ENCODE peak calls at places on chromosome 22, in five cellular contexts. Q is lower leg skin, V is A549, N is right lobe of liver, E is uterus. H is an unnamed sample.

GRCh38 chr22:45884201-45885067 is 92.5 kb downstream of the WNT7B start:
- DNase-seq in E (no peak), Q (no peak), V (no peak), N (no peak), H (no peak)

GRCh38 chr22:37546436-37547248 is 13.6 kb upstream of the CDC42EP1 start:
- DNase-seq in N (peak), Q (peak), E (no peak), V (no peak), H (no peak)

GRCh38 chr22:45223304-45224117 is 17.2 kb downstream of the KIAA0930 start:
- DNase-seq in Q (no peak), V (no peak), N (no peak), E (no peak), H (peak)

GRCh38 chr22:37157516-37158289 is 8.0 kb upstream of the IL2RB start:
- DNase-seq in E (no peak), V (no peak), N (no peak), Q (no peak), H (no peak)

GRCh38 chr22:22024440-22024839 is 41.9 kb upstream of the TOP3B start:
- DNase-seq in V (no peak), N (no peak), E (no peak), Q (no peak), H (no peak)

GRCh38 chr22:42685941-42686666 is 34.6 kb downstream of the A4GALT start:
- DNase-seq in N (no peak), Q (no peak), V (no peak), E (peak), H (no peak)

GRCh38 chr22:26374645-26375044 is 54.4 kb upstream of the ASPHD2 start:
- DNase-seq in E (no peak), Q (no peak), V (no peak), N (no peak), H (no peak)

GRCh38 chr22:36162127-36163034 is 1.8 kb upstream of the APOL3 start:
- DNase-seq in E (no peak), Q (no peak), N (no peak), V (no peak), H (no peak)

GRCh38 chr22:47787501-47788227 is 1025.2 kb downstream of the TBC1D22A start:
- DNase-seq in N (no peak), E (no peak), V (no peak), Q (peak), H (no peak)

GRCh38 chr22:33757443-33758124 is 162.7 kb downstream of the LARGE1 start:
- DNase-seq in V (no peak), N (peak), E (peak), Q (no peak), H (no peak)

GRCh38 chr22:36204641-36205032 is 3.0 kb upstream of the APOL4 start:
- DNase-seq in N (no peak), Q (no peak), V (no peak), E (no peak), H (peak)

GRCh38 chr22:49081261-49081666 is 746.4 kb downstream of the BRD1 start:
- DNase-seq in V (no peak), N (no peak), E (no peak), Q (peak), H (no peak)

GRCh38 chr22:47041201-47042115 is 279.0 kb downstream of the TBC1D22A start:
- DNase-seq in V (no peak), Q (no peak), N (no peak), E (no peak), H (no peak)

GRCh38 chr22:21972293-21972779 is 10.3 kb downstream of the TOP3B start:
- DNase-seq in N (no peak), Q (no peak), E (no peak), V (peak), H (peak)

GRCh38 chr22:48758021-48758561 is 1069.6 kb downstream of the BRD1 start:
- DNase-seq in E (no peak), Q (peak), V (no peak), N (peak), H (no peak)

GRCh38 chr22:23531283-23531921 is 48.7 kb downstream of the IGLL1 start:
- DNase-seq in E (no peak), Q (no peak), V (no peak), N (no peak), H (no peak)

GRCh38 chr22:44729391-44730012 is 22.9 kb upstream of the ARHGAP8 start:
- DNase-seq in E (peak), V (no peak), Q (no peak), N (peak), H (no peak)

GRCh38 chr22:48827228-48827810 is 1000.4 kb downstream of the BRD1 start:
- DNase-seq in E (no peak), Q (peak), V (no peak), N (no peak), H (no peak)

GRCh38 chr22:47540011-47540410 is 777.6 kb downstream of the TBC1D22A start:
- DNase-seq in N (no peak), Q (no peak), V (peak), E (no peak), H (no peak)

GRCh38 chr22:46477967-46478635 is 59.3 kb downstream of the CELSR1 start:
- DNase-seq in V (no peak), N (no peak), Q (no peak), E (no peak), H (no peak)

GRCh38 chr22:37326726-37327125 is 44.4 kb downstream of the CYTH4 start:
- DNase-seq in N (peak), V (no peak), E (no peak), Q (no peak), H (no peak)

GRCh38 chr22:25062378-25063095 is 110.0 kb downstream of the KIAA1671 start:
- DNase-seq in V (no peak), N (no peak), E (no peak), Q (no peak), H (peak)

GRCh38 chr22:35367331-35367886 is 13.5 kb upstream of the HMOX1 start:
- DNase-seq in Q (no peak), E (no peak), V (no peak), N (no peak), H (peak)

GRCh38 chr22:24768537-24769374 is 5.8 kb downstream of the PIWIL3 start:
- DNase-seq in N (peak), Q (peak), V (peak), E (peak), H (peak)

GRCh38 chr22:27246558-27246957 is 555.0 kb downstream of the MN1 start:
- DNase-seq in Q (no peak), N (no peak), E (no peak), V (no peak), H (no peak)

GRCh38 chr22:47205562-47205961 is 443.1 kb downstream of the TBC1D22A start:
- DNase-seq in N (peak), V (no peak), E (no peak), Q (peak), H (no peak)

GRCh38 chr22:46598737-46599424 is 21.3 kb upstream of the GRAMD4 start:
- DNase-seq in Q (no peak), N (peak), V (no peak), E (no peak), H (no peak)

GRCh38 chr22:27796118-27796517 is 5.4 kb downstream of the MN1 start:
- DNase-seq in V (no peak), Q (no peak), N (no peak), E (no peak), H (no peak)

GRCh38 chr22:40300884-40301672 is 45.2 kb upstream of the ADSL start:
- DNase-seq in V (no peak), N (no peak), Q (no peak), E (no peak), H (no peak)

GRCh38 chr22:44030702-44031082 is 6.6 kb downstream of the PARVB start:
- DNase-seq in Q (no peak), V (no peak), E (no peak), N (no peak), H (peak)

GRCh38 chr22:50118557-50119168 is 28.9 kb downstream of the MOV10L1 start:
- DNase-seq in E (peak), N (no peak), Q (peak), V (peak), H (peak)
- TF ChIP-seq POLR2A in E (no peak), N (no peak), Q (no peak), V (no peak), H (no peak)

GRCh38 chr22:38732251-38732815 is 23.5 kb downstream of the SUN2 start:
- DNase-seq in N (peak), Q (no peak), V (no peak), E (no peak), H (no peak)
- TF ChIP-seq POLR2A in N (peak), Q (no peak), V (no peak), E (no peak), H (no peak)

DNA sequence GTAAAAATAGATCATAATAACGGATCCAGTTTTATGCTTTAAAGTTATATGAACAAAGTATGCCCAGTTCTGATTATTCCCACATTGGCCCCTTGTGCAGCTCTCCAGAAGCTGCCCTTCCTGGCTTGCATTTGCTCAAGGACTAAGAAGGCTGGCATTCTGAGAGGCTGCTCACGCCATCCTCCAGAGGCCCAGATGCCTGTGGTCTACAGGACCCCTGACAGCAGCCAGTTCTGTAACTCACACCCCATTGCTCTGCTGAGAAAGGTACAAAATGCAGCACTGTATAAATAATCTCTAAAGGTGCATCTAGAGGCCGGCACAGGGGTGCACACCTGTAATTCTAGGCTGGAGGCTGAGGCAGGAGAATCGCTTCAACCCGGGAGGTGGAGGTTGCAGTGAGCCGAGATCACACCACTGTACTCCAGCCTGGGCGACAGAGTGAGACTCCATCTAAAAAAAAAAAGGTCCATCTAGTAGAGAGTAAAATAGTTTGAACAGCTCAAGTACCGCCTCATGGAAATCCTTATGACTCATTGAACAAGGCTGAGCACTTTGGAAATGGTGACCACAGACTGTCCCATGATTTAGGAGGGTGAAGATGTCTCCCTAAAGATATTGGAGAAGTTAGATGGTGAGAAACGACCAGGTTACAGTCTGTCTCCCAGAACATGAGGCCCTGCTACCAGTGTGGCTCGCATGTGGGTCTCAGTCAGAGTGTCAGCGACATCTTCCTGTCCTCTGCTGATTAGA is 56.2 kb downstream of the KREMEN1 start:
- DNase-seq in Q (peak), V (no peak), N (no peak), E (no peak), H (no peak)
- TF ChIP-seq POLR2A in Q (no peak), V (no peak), N (no peak), E (no peak), H (no peak)

GRCh38 chr22:19505735-19506126 is 18.5 kb downstream of the CLDN5 start:
- DNase-seq in Q (no peak), E (no peak), V (no peak), N (no peak), H (no peak)
- TF ChIP-seq POLR2A in Q (no peak), E (no peak), V (no peak), N (no peak), H (no peak)

GRCh38 chr22:17303840-17304779 is 65.2 kb upstream of the CECR2 start:
- DNase-seq in E (no peak), Q (peak), V (no peak), N (no peak), H (no peak)
- TF ChIP-seq POLR2A in E (no peak), Q (no peak), V (no peak), N (no peak), H (no peak)

GRCh38 chr22:18077639-18078328 is at the start of gene PEX26:
- DNase-seq in V (peak), E (peak), Q (peak), N (peak), H (peak)
- TF ChIP-seq POLR2A in V (peak), E (peak), Q (no peak), N (peak), H (peak)

GRCh38 chr22:30922151-30922611 is 46.4 kb downstream of the MORC2 start:
- DNase-seq in E (peak), V (peak), Q (peak), N (peak), H (peak)
- TF ChIP-seq POLR2A in E (no peak), V (no peak), Q (no peak), N (no peak), H (peak)

DNA sequence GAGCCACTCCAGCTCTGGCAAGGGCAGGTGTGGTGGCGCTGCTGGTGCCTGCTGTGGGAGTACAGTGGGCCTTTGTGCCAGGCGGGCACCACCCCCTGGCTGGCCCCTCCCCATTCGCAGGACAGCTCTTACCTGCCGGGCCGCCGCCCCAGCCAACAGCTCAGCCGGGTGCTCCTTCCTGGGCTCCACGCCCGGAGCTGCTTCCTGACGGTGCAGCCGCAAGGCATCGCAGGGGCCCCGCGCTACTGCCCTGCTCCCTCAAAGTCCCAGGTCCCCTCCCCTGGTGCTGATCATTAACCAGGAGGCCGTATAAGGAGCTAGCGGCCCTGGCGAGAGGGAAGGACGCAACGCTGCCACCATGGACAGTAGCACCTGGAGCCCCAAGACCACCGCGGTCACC is at the start of gene SLC5A1:
- DNase-seq in V (no peak), E (no peak), Q (peak), N (peak), H (no peak)
- TF ChIP-seq POLR2A in V (no peak), E (no peak), Q (no peak), N (no peak), H (no peak)